ENCODE peak calls at places on chromosomes 13 and 19, in four cellular contexts. One of them, this sample, is unnamed.
A peak's percentile ranks its signal among the peaks of the same experiment; 100 is the strongest.

GRCh38 chr13:95791084-95791722 is 114.3 kb downstream of the DNAJC3 start:
- DNase-seq in AG04450: no peak
- DNase-seq in effector memory CD4-positive, alpha-beta T cell: no peak
- DNase-seq in activated naive CD8-positive, alpha-beta T cell treated with anti-CD3 and anti-CD28 coated beads, Interleukin-2, amount 50 U/mL, for 16 hours: no peak
- DNase-seq in this sample: no peak

GRCh38 chr13:46663644-46664043 is 110.7 kb downstream of the LRCH1 start:
- DNase-seq in AG04450: no peak
- DNase-seq in effector memory CD4-positive, alpha-beta T cell: no peak
- DNase-seq in activated naive CD8-positive, alpha-beta T cell treated with anti-CD3 and anti-CD28 coated beads, Interleukin-2, amount 50 U/mL, for 16 hours: no peak
- DNase-seq in this sample: no peak

GRCh38 chr13:31236211-31236786 is 36.5 kb downstream of the B3GLCT start:
- DNase-seq in AG04450: peak; percentile 15
- DNase-seq in effector memory CD4-positive, alpha-beta T cell: no peak
- DNase-seq in activated naive CD8-positive, alpha-beta T cell treated with anti-CD3 and anti-CD28 coated beads, Interleukin-2, amount 50 U/mL, for 16 hours: no peak
- DNase-seq in this sample: no peak

GRCh38 chr13:71054358-71054757 is 812.6 kb downstream of the DACH1 start:
- DNase-seq in AG04450: no peak
- DNase-seq in effector memory CD4-positive, alpha-beta T cell: no peak
- DNase-seq in activated naive CD8-positive, alpha-beta T cell treated with anti-CD3 and anti-CD28 coated beads, Interleukin-2, amount 50 U/mL, for 16 hours: no peak
- DNase-seq in this sample: no peak

GRCh38 chr19:38095411-38096308 is 128.4 kb downstream of the DPF1 start:
- DNase-seq in AG04450: no peak
- DNase-seq in effector memory CD4-positive, alpha-beta T cell: no peak
- DNase-seq in activated naive CD8-positive, alpha-beta T cell treated with anti-CD3 and anti-CD28 coated beads, Interleukin-2, amount 50 U/mL, for 16 hours: peak; percentile 23
- DNase-seq in this sample: peak; percentile 44

GRCh38 chr13:99577934-99578917 is 77.0 kb downstream of the TM9SF2 start:
- DNase-seq in AG04450: no peak
- DNase-seq in effector memory CD4-positive, alpha-beta T cell: no peak
- DNase-seq in activated naive CD8-positive, alpha-beta T cell treated with anti-CD3 and anti-CD28 coated beads, Interleukin-2, amount 50 U/mL, for 16 hours: no peak
- DNase-seq in this sample: no peak

GRCh38 chr19:11821474-11821873 is 7.4 kb downstream of the ZNF440 start:
- DNase-seq in AG04450: no peak
- DNase-seq in effector memory CD4-positive, alpha-beta T cell: no peak
- DNase-seq in activated naive CD8-positive, alpha-beta T cell treated with anti-CD3 and anti-CD28 coated beads, Interleukin-2, amount 50 U/mL, for 16 hours: no peak
- DNase-seq in this sample: no peak

GRCh38 chr19:18763674-18764590 is 27.2 kb downstream of the COMP start:
- DNase-seq in AG04450: no peak
- DNase-seq in effector memory CD4-positive, alpha-beta T cell: no peak
- DNase-seq in activated naive CD8-positive, alpha-beta T cell treated with anti-CD3 and anti-CD28 coated beads, Interleukin-2, amount 50 U/mL, for 16 hours: no peak
- DNase-seq in this sample: no peak

GRCh38 chr13:46232281-46232680 is 20.6 kb downstream of the LRRC63 start:
- DNase-seq in AG04450: no peak
- DNase-seq in effector memory CD4-positive, alpha-beta T cell: no peak
- DNase-seq in activated naive CD8-positive, alpha-beta T cell treated with anti-CD3 and anti-CD28 coated beads, Interleukin-2, amount 50 U/mL, for 16 hours: no peak
- DNase-seq in this sample: no peak

GRCh38 chr19:12799723-12800343 is 1.8 kb downstream of the PRDX2 start:
- DNase-seq in AG04450: no peak
- DNase-seq in effector memory CD4-positive, alpha-beta T cell: no peak
- DNase-seq in activated naive CD8-positive, alpha-beta T cell treated with anti-CD3 and anti-CD28 coated beads, Interleukin-2, amount 50 U/mL, for 16 hours: no peak
- DNase-seq in this sample: no peak

GRCh38 chr13:70623260-70623659 is 515.0 kb upstream of the KLHL1 start:
- DNase-seq in AG04450: no peak
- DNase-seq in effector memory CD4-positive, alpha-beta T cell: no peak
- DNase-seq in activated naive CD8-positive, alpha-beta T cell treated with anti-CD3 and anti-CD28 coated beads, Interleukin-2, amount 50 U/mL, for 16 hours: no peak
- DNase-seq in this sample: no peak

GRCh38 chr19:42313096-42313839 is at the start of gene TMEM145:
- DNase-seq in AG04450: no peak
- DNase-seq in effector memory CD4-positive, alpha-beta T cell: no peak
- DNase-seq in activated naive CD8-positive, alpha-beta T cell treated with anti-CD3 and anti-CD28 coated beads, Interleukin-2, amount 50 U/mL, for 16 hours: no peak
- DNase-seq in this sample: no peak

GRCh38 chr19:3809881-3810707 is 23.9 kb upstream of the MATK start:
- DNase-seq in AG04450: no peak
- DNase-seq in effector memory CD4-positive, alpha-beta T cell: no peak
- DNase-seq in activated naive CD8-positive, alpha-beta T cell treated with anti-CD3 and anti-CD28 coated beads, Interleukin-2, amount 50 U/mL, for 16 hours: no peak
- DNase-seq in this sample: no peak

GRCh38 chr13:72163671-72164070 is 296.7 kb upstream of the DACH1 start:
- DNase-seq in AG04450: no peak
- DNase-seq in effector memory CD4-positive, alpha-beta T cell: no peak
- DNase-seq in activated naive CD8-positive, alpha-beta T cell treated with anti-CD3 and anti-CD28 coated beads, Interleukin-2, amount 50 U/mL, for 16 hours: no peak
- DNase-seq in this sample: no peak

GRCh38 chr19:5923356-5923755 is 9.3 kb downstream of the CAPS start:
- DNase-seq in AG04450: no peak
- DNase-seq in effector memory CD4-positive, alpha-beta T cell: no peak
- DNase-seq in activated naive CD8-positive, alpha-beta T cell treated with anti-CD3 and anti-CD28 coated beads, Interleukin-2, amount 50 U/mL, for 16 hours: no peak
- DNase-seq in this sample: no peak

This sample was measured in H1.